ENCODE peak calls at places on chromosomes 13 and 19, in five cellular contexts. D is GM23338, L is MM.1S, U is neural progenitor cell, E is HCT116. F is an unnamed sample.

GRCh38 chr19:38277969-38278680 is 13.8 kb downstream of the SPINT2 start:
- DNase-seq in D (no peak), L (no peak), U (no peak), E (no peak), F (no peak)

GRCh38 chr13:31807090-31807541 is 67.8 kb downstream of the RXFP2 start:
- DNase-seq in D (no peak), L (no peak), U (no peak), E (no peak), F (no peak)

GRCh38 chr19:3075605-3076431 is 13.5 kb upstream of the TLE5 start:
- DNase-seq in D (peak; percentile 75), L (peak; percentile 43), U (peak; percentile 74), E (no peak), F (peak; percentile 72)

GRCh38 chr19:36081385-36081784 is 26.7 kb downstream of the WDR62 start:
- DNase-seq in D (no peak), L (no peak), U (no peak), E (no peak), F (no peak)

GRCh38 chr13:113332615-113333014 is 31.3 kb downstream of the GRTP1 start:
- DNase-seq in D (no peak), L (no peak), U (no peak), E (no peak), F (no peak)

GRCh38 chr19:6680141-6680540 is 10.2 kb upstream of the TNFSF14 start:
- DNase-seq in D (no peak), L (no peak), U (no peak), E (no peak), F (no peak)

GRCh38 chr13:97174638-97175037 is 47.5 kb upstream of the MBNL2 start:
- DNase-seq in D (no peak), L (peak; percentile 5), U (no peak), E (no peak), F (no peak)

GRCh38 chr13:37656247-37656940 is 57.8 kb upstream of the POSTN start:
- DNase-seq in D (no peak), L (no peak), U (no peak), E (no peak), F (no peak)

GRCh38 chr13:44768775-44769578 is 192.8 kb upstream of the TSC22D1 start:
- DNase-seq in D (no peak), L (no peak), U (no peak), E (no peak), F (no peak)

GRCh38 chr19:53085496-53085895 is 17.7 kb downstream of the ZNF160 start:
- DNase-seq in D (no peak), L (no peak), U (no peak), E (no peak), F (no peak)

GRCh38 chr13:112132619-112133018 is 65.7 kb downstream of the SOX1 start:
- DNase-seq in D (no peak), L (no peak), U (no peak), E (no peak), F (no peak)

GRCh38 chr13:103130681-103131210 is 64.5 kb upstream of the SLC10A2 start:
- DNase-seq in D (no peak), L (peak; percentile 33), U (no peak), E (no peak), F (no peak)

GRCh38 chr13:105994340-105994739 is 541.1 kb downstream of the EFNB2 start:
- DNase-seq in D (no peak), L (no peak), U (no peak), E (no peak), F (no peak)

GRCh38 chr13:105998233-105998550 is 537.3 kb downstream of the EFNB2 start:
- DNase-seq in D (no peak), L (no peak), U (no peak), E (no peak), F (no peak)

GRCh38 chr13:105996391-105997028 is 539.0 kb downstream of the EFNB2 start:
- DNase-seq in D (no peak), L (no peak), U (no peak), E (no peak), F (no peak)

GRCh38 chr13:106001443-106001842 is 534.0 kb downstream of the EFNB2 start:
- DNase-seq in D (no peak), L (no peak), U (no peak), E (no peak), F (no peak)

GRCh38 chr13:105997436-105998232 is 537.8 kb downstream of the EFNB2 start:
- DNase-seq in D (no peak), L (no peak), U (no peak), E (no peak), F (no peak)
- H3K27ac ChIP-seq in D (no peak overlapping the region), L (no peak overlapping the region), U (no peak overlapping the region), E (no peak overlapping the region), F (no peak overlapping the region)

DNA sequence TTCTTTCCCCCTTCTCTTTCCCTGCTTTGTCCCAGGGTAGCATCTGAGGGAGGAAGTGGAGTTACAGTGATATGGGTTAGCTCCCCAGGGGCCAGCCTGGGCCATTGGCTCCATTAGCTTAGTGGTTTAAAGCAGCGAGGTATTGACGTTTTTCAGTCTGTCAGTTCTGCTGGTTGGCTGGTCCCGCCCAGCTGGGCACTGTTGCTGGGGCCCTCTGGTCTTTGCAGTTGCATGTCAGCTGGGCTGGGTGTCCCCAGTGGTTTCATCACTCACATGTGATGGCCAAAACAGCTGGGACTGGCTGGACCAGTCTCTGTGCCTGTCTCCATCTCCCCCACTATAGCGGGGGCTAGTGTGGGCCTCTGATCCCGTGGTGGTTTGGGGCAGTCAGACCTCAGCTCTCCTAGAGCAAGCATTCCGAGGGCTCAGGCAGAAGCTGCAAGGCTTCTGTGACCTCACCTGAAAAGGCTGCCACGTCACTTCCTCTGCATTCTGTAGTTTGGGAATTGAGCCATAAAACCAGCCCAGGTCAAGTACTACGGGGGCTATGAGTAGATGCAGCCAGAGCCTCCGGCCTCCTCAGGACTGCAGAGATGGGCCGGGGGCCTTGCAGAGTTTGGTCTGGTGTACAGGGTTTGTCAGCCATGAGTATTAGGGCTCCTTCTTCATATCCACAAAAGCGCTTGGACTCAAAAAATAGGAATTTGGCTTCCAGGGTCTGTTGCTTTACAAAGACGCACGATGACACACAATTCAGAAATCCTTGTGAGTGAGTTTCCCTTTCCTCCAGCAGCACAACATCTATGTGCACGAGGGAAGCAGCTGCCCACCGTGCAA is 30.0 kb downstream of the TSSK6 start:
- DNase-seq in D (no peak), L (no peak), U (no peak), E (no peak), F (no peak)
- TF ChIP-seq EZH2phosphoT487 in D (no peak), L (no peak), U (no peak), E (no peak), F (no peak)

DNA sequence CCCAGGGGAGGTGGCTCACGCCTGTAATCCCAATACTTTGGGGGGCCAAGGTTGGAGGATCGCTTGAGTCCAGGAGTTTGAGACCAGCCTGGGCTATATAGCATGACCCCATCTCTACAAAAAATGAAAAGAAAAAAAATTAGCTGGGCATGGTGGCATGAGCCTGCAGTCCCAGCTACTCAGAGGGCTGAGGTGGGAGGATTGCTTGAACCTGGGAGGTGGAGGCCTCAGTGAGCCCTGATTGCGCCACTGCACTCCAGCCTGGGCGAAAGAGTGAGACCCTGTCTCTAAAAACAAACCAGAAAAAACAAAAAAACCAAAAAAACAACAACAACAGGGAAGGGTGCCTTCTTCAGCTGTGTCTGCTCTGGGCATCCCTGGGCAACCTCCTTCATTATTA is 499 bp upstream of the MYO1F start:
- DNase-seq in D (no peak), L (no peak), U (no peak), E (no peak), F (no peak)
- H2AFZ ChIP-seq in D (no peak overlapping the region), L (no peak overlapping the region), U (no peak overlapping the region), E (no peak overlapping the region), F (peak overlapping the region; percentile 87)

DNA sequence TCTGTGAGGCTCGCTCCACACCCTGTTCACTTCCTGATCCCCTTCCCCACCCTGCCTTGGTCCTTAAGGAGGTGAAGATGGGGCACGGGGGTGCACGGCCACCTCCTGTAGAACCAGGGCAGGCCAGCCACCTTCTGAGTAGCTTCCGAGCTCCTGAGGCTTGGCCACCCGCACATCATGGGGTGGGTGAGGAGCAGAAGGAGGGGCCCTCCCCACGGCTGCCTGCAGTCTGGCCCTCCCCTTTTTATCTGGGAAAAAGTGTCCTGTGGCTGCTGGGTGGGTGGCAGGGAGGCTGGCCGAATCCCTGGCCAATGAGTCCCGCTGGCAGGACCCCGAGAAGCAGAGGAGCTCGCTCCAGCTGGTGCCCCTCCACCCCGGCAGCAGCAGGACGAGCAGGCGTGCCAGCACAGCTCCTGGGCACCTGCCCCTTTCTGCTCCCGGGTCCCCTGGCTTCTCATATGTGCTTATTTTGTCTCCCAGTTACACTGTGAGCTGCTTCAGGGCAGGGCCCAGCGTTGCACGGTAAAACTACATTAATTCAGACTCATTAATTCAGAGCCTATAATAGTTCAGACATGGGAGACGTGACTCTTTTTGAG is 135.0 kb downstream of the KDM4B start:
- DNase-seq in D (no peak), L (no peak), U (no peak), E (no peak), F (no peak)
- H3K27ac ChIP-seq in D (peak overlapping the region; percentile 14), L (no peak overlapping the region), U (no peak overlapping the region), E (no peak overlapping the region), F (no peak overlapping the region)

GRCh38 chr13:75931116-75931515 is 295.0 kb downstream of the LMO7 start:
- DNase-seq in D (no peak), L (no peak), U (peak; percentile 2), E (no peak), F (no peak)
- TF ChIP-seq EZH2phosphoT487 in D (no peak), L (no peak), U (no peak), E (no peak), F (no peak)

DNA sequence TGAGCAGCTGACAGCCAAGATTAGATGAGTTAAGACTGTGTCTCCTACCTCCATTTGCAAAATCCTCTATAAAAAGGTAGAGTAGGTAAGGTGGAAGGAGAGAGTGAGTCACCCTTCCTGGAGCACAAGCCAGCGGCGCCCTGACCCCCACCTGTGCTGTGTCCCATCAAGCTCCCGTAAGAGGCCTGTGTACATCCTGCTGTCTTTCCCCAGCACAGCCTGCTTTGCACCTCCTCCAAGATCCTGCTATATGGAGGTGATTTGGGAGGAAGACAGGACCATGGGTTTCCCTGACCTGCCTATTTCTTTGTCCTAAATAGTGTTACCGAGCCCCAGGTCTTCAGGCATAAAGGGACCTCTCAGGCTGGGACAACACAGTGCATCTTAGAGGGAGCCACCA is 62.3 kb upstream of the UQCRFS1 start:
- DNase-seq in D (no peak), L (no peak), U (no peak), E (no peak), F (no peak)
- H2AFZ ChIP-seq in D (no peak overlapping the region), L (no peak overlapping the region), U (no peak overlapping the region), E (no peak overlapping the region), F (no peak overlapping the region)

DNA sequence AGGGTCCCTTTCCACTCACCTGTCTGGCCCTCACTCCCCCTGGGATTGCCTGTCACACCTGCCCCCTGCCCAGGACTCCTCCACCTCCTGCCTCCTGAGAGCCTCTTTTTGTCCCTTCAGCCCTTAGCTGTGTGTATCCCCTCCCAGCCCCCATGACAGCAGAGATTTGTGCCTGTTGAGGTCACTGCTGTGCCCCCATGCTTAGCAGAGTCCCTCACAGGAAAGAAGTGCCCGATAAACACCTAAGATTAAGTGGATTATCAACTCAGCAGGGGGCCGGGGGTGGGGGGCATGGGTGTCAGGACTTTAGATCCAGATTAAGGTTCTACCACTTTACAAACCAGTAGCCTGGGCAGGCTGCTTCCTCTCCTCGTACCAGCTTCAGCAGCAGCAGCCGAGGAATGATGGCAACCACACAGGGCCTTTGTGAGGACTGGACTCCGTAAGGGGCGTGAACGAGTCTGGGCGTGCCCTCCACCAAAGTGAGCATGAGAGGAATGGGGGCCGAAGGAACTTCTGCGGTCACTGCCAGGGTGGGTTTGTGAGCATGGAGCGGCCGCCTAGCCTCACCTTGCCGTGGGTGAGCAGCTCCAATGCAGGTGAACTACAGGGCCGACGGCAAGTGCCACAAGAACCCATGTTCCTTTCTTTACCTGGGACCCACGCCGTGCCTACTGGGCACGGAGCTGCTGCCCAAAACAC is 36.1 kb downstream of the ZNF787 start:
- DNase-seq in D (no peak), L (no peak), U (no peak), E (no peak), F (no peak)
- H3K27ac ChIP-seq in D (peak overlapping the region; percentile 9), L (no peak overlapping the region), U (peak overlapping the region; percentile 5), E (no peak overlapping the region), F (no peak overlapping the region)

GRCh38 chr13:52109096-52109495 is 19.8 kb downstream of the NEK5 start:
- DNase-seq in D (peak; percentile 33), L (no peak), U (no peak), E (no peak), F (no peak)
- TF ChIP-seq EZH2phosphoT487 in D (no peak), L (no peak), U (no peak), E (no peak), F (no peak)